ENCODE peak calls at places on chromosomes 1 and 21, in nine cellular contexts. One of them, this sample, is unnamed.

GRCh38 chr21:46322351-46323226 is 1.1 kb downstream of the C21orf58 start:
- DNase-seq in RPMI8226: peak; percentile 47
- DNase-seq in fibroblast of mammary gland: peak; percentile 38
- DNase-seq in ACHN: no peak
- DNase-seq in LNCaP clone FGC: no peak
- DNase-seq in GM04504: no peak
- DNase-seq in naive thymus-derived CD8-positive, alpha-beta T cell: no peak
- DNase-seq in activated T-cell treated with anti-CD3 and anti-CD28 coated beads for 24 hours: no peak
- DNase-seq in HuH-7.5: no peak
- DNase-seq in this sample: no peak

GRCh38 chr1:205598841-205599666 is 32.8 kb downstream of the ELK4 start:
- DNase-seq in GM04504: no peak
- DNase-seq in fibroblast of mammary gland: peak; percentile 96
- DNase-seq in HuH-7.5: no peak
- DNase-seq in ACHN: no peak
- DNase-seq in LNCaP clone FGC: peak; percentile 63
- DNase-seq in RPMI8226: no peak
- DNase-seq in activated T-cell treated with anti-CD3 and anti-CD28 coated beads for 24 hours: no peak
- DNase-seq in naive thymus-derived CD8-positive, alpha-beta T cell: no peak
- DNase-seq in this sample: peak; percentile 69

GRCh38 chr1:55594701-55595100 is 379.5 kb upstream of the USP24 start:
- DNase-seq in LNCaP clone FGC: no peak
- DNase-seq in fibroblast of mammary gland: no peak
- DNase-seq in naive thymus-derived CD8-positive, alpha-beta T cell: no peak
- DNase-seq in RPMI8226: no peak
- DNase-seq in ACHN: no peak
- DNase-seq in GM04504: no peak
- DNase-seq in HuH-7.5: no peak
- DNase-seq in activated T-cell treated with anti-CD3 and anti-CD28 coated beads for 24 hours: no peak
- DNase-seq in this sample: no peak

GRCh38 chr1:63883494-63884235 is 109.8 kb downstream of the ROR1 start:
- DNase-seq in HuH-7.5: no peak
- DNase-seq in ACHN: no peak
- DNase-seq in activated T-cell treated with anti-CD3 and anti-CD28 coated beads for 24 hours: no peak
- DNase-seq in GM04504: no peak
- DNase-seq in naive thymus-derived CD8-positive, alpha-beta T cell: no peak
- DNase-seq in fibroblast of mammary gland: no peak
- DNase-seq in LNCaP clone FGC: no peak
- DNase-seq in RPMI8226: no peak
- DNase-seq in this sample: no peak

GRCh38 chr21:29677326-29677725 is 262.5 kb downstream of the GRIK1 start:
- DNase-seq in ACHN: no peak
- DNase-seq in GM04504: no peak
- DNase-seq in HuH-7.5: no peak
- DNase-seq in RPMI8226: no peak
- DNase-seq in LNCaP clone FGC: no peak
- DNase-seq in naive thymus-derived CD8-positive, alpha-beta T cell: no peak
- DNase-seq in activated T-cell treated with anti-CD3 and anti-CD28 coated beads for 24 hours: no peak
- DNase-seq in fibroblast of mammary gland: no peak
- DNase-seq in this sample: no peak

GRCh38 chr1:54276617-54277450 is 76.9 kb downstream of the MRPL37 start:
- DNase-seq in activated T-cell treated with anti-CD3 and anti-CD28 coated beads for 24 hours: no peak
- DNase-seq in fibroblast of mammary gland: no peak
- DNase-seq in LNCaP clone FGC: no peak
- DNase-seq in ACHN: no peak
- DNase-seq in naive thymus-derived CD8-positive, alpha-beta T cell: no peak
- DNase-seq in GM04504: no peak
- DNase-seq in RPMI8226: no peak
- DNase-seq in HuH-7.5: no peak
- DNase-seq in this sample: no peak

GRCh38 chr1:233389169-233389568 is 61.6 kb downstream of the MAP3K21 start:
- DNase-seq in LNCaP clone FGC: no peak
- DNase-seq in RPMI8226: no peak
- DNase-seq in ACHN: no peak
- DNase-seq in activated T-cell treated with anti-CD3 and anti-CD28 coated beads for 24 hours: no peak
- DNase-seq in fibroblast of mammary gland: peak; percentile 12
- DNase-seq in naive thymus-derived CD8-positive, alpha-beta T cell: no peak
- DNase-seq in GM04504: no peak
- DNase-seq in HuH-7.5: no peak
- DNase-seq in this sample: no peak

GRCh38 chr1:87463917-87464565 is 135.4 kb downstream of the LMO4 start:
- DNase-seq in activated T-cell treated with anti-CD3 and anti-CD28 coated beads for 24 hours: no peak
- DNase-seq in ACHN: no peak
- DNase-seq in HuH-7.5: no peak
- DNase-seq in LNCaP clone FGC: no peak
- DNase-seq in fibroblast of mammary gland: no peak
- DNase-seq in GM04504: no peak
- DNase-seq in RPMI8226: no peak
- DNase-seq in naive thymus-derived CD8-positive, alpha-beta T cell: no peak
- DNase-seq in this sample: no peak

GRCh38 chr1:37926061-37926924 is 20.6 kb downstream of the INPP5B start:
- DNase-seq in naive thymus-derived CD8-positive, alpha-beta T cell: no peak
- DNase-seq in GM04504: no peak
- DNase-seq in fibroblast of mammary gland: no peak
- DNase-seq in LNCaP clone FGC: no peak
- DNase-seq in activated T-cell treated with anti-CD3 and anti-CD28 coated beads for 24 hours: no peak
- DNase-seq in RPMI8226: no peak
- DNase-seq in ACHN: no peak
- DNase-seq in HuH-7.5: no peak
- DNase-seq in this sample: no peak

GRCh38 chr1:91499346-91499745 is 1.3 kb upstream of the CDC7 start:
- DNase-seq in RPMI8226: no peak
- DNase-seq in HuH-7.5: no peak
- DNase-seq in activated T-cell treated with anti-CD3 and anti-CD28 coated beads for 24 hours: no peak
- DNase-seq in fibroblast of mammary gland: no peak
- DNase-seq in LNCaP clone FGC: no peak
- DNase-seq in naive thymus-derived CD8-positive, alpha-beta T cell: no peak
- DNase-seq in ACHN: no peak
- DNase-seq in GM04504: no peak
- DNase-seq in this sample: no peak

GRCh38 chr1:237817277-237817676 is 73.4 kb downstream of the ZP4 start:
- DNase-seq in fibroblast of mammary gland: no peak
- DNase-seq in HuH-7.5: no peak
- DNase-seq in RPMI8226: no peak
- DNase-seq in GM04504: no peak
- DNase-seq in LNCaP clone FGC: no peak
- DNase-seq in naive thymus-derived CD8-positive, alpha-beta T cell: no peak
- DNase-seq in ACHN: no peak
- DNase-seq in activated T-cell treated with anti-CD3 and anti-CD28 coated beads for 24 hours: no peak
- DNase-seq in this sample: no peak

GRCh38 chr1:50176563-50176885 is 67.8 kb downstream of the ELAVL4 start:
- DNase-seq in GM04504: no peak
- DNase-seq in HuH-7.5: no peak
- DNase-seq in fibroblast of mammary gland: no peak
- DNase-seq in RPMI8226: no peak
- DNase-seq in ACHN: no peak
- DNase-seq in activated T-cell treated with anti-CD3 and anti-CD28 coated beads for 24 hours: no peak
- DNase-seq in LNCaP clone FGC: no peak
- DNase-seq in naive thymus-derived CD8-positive, alpha-beta T cell: no peak
- DNase-seq in this sample: no peak

GRCh38 chr1:55483523-55483922 is 268.4 kb upstream of the USP24 start:
- DNase-seq in fibroblast of mammary gland: no peak
- DNase-seq in activated T-cell treated with anti-CD3 and anti-CD28 coated beads for 24 hours: no peak
- DNase-seq in HuH-7.5: no peak
- DNase-seq in LNCaP clone FGC: no peak
- DNase-seq in GM04504: no peak
- DNase-seq in RPMI8226: no peak
- DNase-seq in ACHN: peak; percentile 17
- DNase-seq in naive thymus-derived CD8-positive, alpha-beta T cell: no peak
- DNase-seq in this sample: no peak

This sample was measured in amniotic stem cell.